ENCODE peak calls at places on chromosomes 5 and 9, in nine cellular contexts. One of them, this sample, is unnamed. For H3K4me1 and H3K9me3, the result is how much of the 10 kb centered on the place peaks cover.

GRCh38 chr5:141958773-141959172 is 771 bp upstream of the PCDH12 start:
- DNase-seq in astrocyte: no peak
- DNase-seq in ovary: no peak
- DNase-seq in CD8-positive, alpha-beta T cell: no peak
- DNase-seq in tibial nerve: no peak
- DNase-seq in tibial artery: no peak
- DNase-seq in PC-3: peak
- DNase-seq in adrenal gland: no peak
- DNase-seq in pancreas: no peak
- DNase-seq in this sample: no peak

GRCh38 chr5:36881304-36881703 is 4.7 kb downstream of the NIPBL start:
- DNase-seq in tibial nerve: no peak
- DNase-seq in tibial artery: no peak
- DNase-seq in pancreas: no peak
- DNase-seq in ovary: no peak
- DNase-seq in PC-3: no peak
- DNase-seq in astrocyte: no peak
- DNase-seq in adrenal gland: no peak
- DNase-seq in CD8-positive, alpha-beta T cell: no peak
- DNase-seq in this sample: no peak

GRCh38 chr9:93064392-93065124 is 6.1 kb downstream of the SUSD3 start:
- DNase-seq in adrenal gland: peak
- DNase-seq in PC-3: no peak
- DNase-seq in pancreas: no peak
- DNase-seq in tibial artery: no peak
- DNase-seq in ovary: no peak
- DNase-seq in CD8-positive, alpha-beta T cell: peak
- DNase-seq in astrocyte: peak
- DNase-seq in tibial nerve: no peak
- DNase-seq in this sample: peak

GRCh38 chr9:112754578-112754977 is 4.0 kb downstream of the SNX30 start:
- DNase-seq in pancreas: no peak
- DNase-seq in adrenal gland: no peak
- DNase-seq in CD8-positive, alpha-beta T cell: peak
- DNase-seq in tibial artery: no peak
- DNase-seq in ovary: no peak
- DNase-seq in astrocyte: peak
- DNase-seq in tibial nerve: no peak
- DNase-seq in PC-3: peak
- DNase-seq in this sample: no peak

GRCh38 chr5:54243483-54244080 is 66.8 kb downstream of the ARL15 start:
- DNase-seq in tibial artery: no peak
- DNase-seq in PC-3: peak
- DNase-seq in astrocyte: peak
- DNase-seq in adrenal gland: peak
- DNase-seq in tibial nerve: peak
- DNase-seq in pancreas: no peak
- DNase-seq in ovary: no peak
- DNase-seq in CD8-positive, alpha-beta T cell: peak
- DNase-seq in this sample: no peak

GRCh38 chr9:138104251-138105122 is 226.9 kb downstream of the CACNA1B start:
- DNase-seq in ovary: peak
- DNase-seq in CD8-positive, alpha-beta T cell: no peak
- DNase-seq in PC-3: no peak
- DNase-seq in astrocyte: no peak
- DNase-seq in tibial nerve: no peak
- DNase-seq in adrenal gland: peak
- DNase-seq in tibial artery: no peak
- DNase-seq in pancreas: no peak
- DNase-seq in this sample: no peak

GRCh38 chr5:92313385-92313784 is 930.3 kb upstream of the ARRDC3 start:
- DNase-seq in tibial nerve: no peak
- DNase-seq in ovary: no peak
- DNase-seq in PC-3: no peak
- DNase-seq in tibial artery: no peak
- DNase-seq in astrocyte: no peak
- DNase-seq in adrenal gland: no peak
- DNase-seq in CD8-positive, alpha-beta T cell: no peak
- DNase-seq in pancreas: no peak
- DNase-seq in this sample: no peak

GRCh38 chr9:20783057-20784038 is 99.3 kb downstream of the FOCAD start:
- DNase-seq in PC-3: no peak
- DNase-seq in tibial nerve: no peak
- DNase-seq in tibial artery: no peak
- DNase-seq in pancreas: no peak
- DNase-seq in CD8-positive, alpha-beta T cell: no peak
- DNase-seq in adrenal gland: no peak
- DNase-seq in astrocyte: no peak
- DNase-seq in ovary: no peak
- DNase-seq in this sample: no peak

GRCh38 chr9:132411091-132411508 is 1.1 kb downstream of the CFAP77 start:
- DNase-seq in adrenal gland: no peak
- DNase-seq in pancreas: peak
- DNase-seq in astrocyte: no peak
- DNase-seq in ovary: peak
- DNase-seq in tibial artery: no peak
- DNase-seq in tibial nerve: no peak
- DNase-seq in PC-3: peak
- DNase-seq in CD8-positive, alpha-beta T cell: peak
- DNase-seq in this sample: peak

GRCh38 chr5:139592289-139592688 is 31.1 kb downstream of the UBE2D2 start:
- DNase-seq in tibial artery: no peak
- DNase-seq in ovary: no peak
- DNase-seq in adrenal gland: no peak
- DNase-seq in tibial nerve: no peak
- DNase-seq in PC-3: no peak
- DNase-seq in pancreas: no peak
- DNase-seq in CD8-positive, alpha-beta T cell: no peak
- DNase-seq in astrocyte: no peak
- DNase-seq in this sample: no peak

GRCh38 chr5:127673401-127673800 is 24.5 kb downstream of the CTXN3 start:
- DNase-seq in tibial artery: no peak
- DNase-seq in ovary: no peak
- DNase-seq in CD8-positive, alpha-beta T cell: no peak
- DNase-seq in pancreas: no peak
- DNase-seq in adrenal gland: no peak
- DNase-seq in astrocyte: no peak
- DNase-seq in tibial nerve: no peak
- DNase-seq in PC-3: peak
- DNase-seq in this sample: no peak

GRCh38 chr5:59390074-59390659 is 503.4 kb downstream of the PDE4D start:
- DNase-seq in tibial nerve: peak
- DNase-seq in CD8-positive, alpha-beta T cell: no peak
- DNase-seq in adrenal gland: no peak
- DNase-seq in pancreas: no peak
- DNase-seq in PC-3: no peak
- DNase-seq in tibial artery: no peak
- DNase-seq in ovary: no peak
- DNase-seq in astrocyte: no peak
- DNase-seq in this sample: no peak

GRCh38 chr5:14577964-14578363 is 3.6 kb upstream of the OTULINL start:
- DNase-seq in tibial nerve: no peak
- DNase-seq in PC-3: peak
- DNase-seq in astrocyte: no peak
- DNase-seq in ovary: no peak
- DNase-seq in pancreas: no peak
- DNase-seq in adrenal gland: peak
- DNase-seq in tibial artery: no peak
- DNase-seq in CD8-positive, alpha-beta T cell: no peak
- DNase-seq in this sample: no peak
- H3K4me1 ChIP-seq in tibial nerve: under half
- H3K4me1 ChIP-seq in PC-3: under half
- H3K4me1 ChIP-seq in astrocyte: under half
- H3K4me1 ChIP-seq in ovary: under half
- H3K4me1 ChIP-seq in pancreas: under half
- H3K4me1 ChIP-seq in adrenal gland: under half
- H3K4me1 ChIP-seq in tibial artery: under half
- H3K4me1 ChIP-seq in CD8-positive, alpha-beta T cell: under half
- H3K4me1 ChIP-seq in this sample: under half

GRCh38 chr5:158175664-158176507 is 316.9 kb upstream of the CLINT1 start:
- DNase-seq in tibial nerve: no peak
- DNase-seq in tibial artery: no peak
- DNase-seq in ovary: peak
- DNase-seq in pancreas: no peak
- DNase-seq in astrocyte: no peak
- DNase-seq in adrenal gland: no peak
- DNase-seq in PC-3: peak
- DNase-seq in CD8-positive, alpha-beta T cell: no peak
- DNase-seq in this sample: no peak
- TF ChIP-seq CTCF in tibial nerve: no peak
- TF ChIP-seq CTCF in tibial artery: no peak
- TF ChIP-seq CTCF in ovary: no peak
- TF ChIP-seq CTCF in pancreas: no peak
- TF ChIP-seq CTCF in astrocyte: no peak
- TF ChIP-seq CTCF in adrenal gland: no peak
- TF ChIP-seq CTCF in PC-3: no peak
- TF ChIP-seq CTCF in CD8-positive, alpha-beta T cell: no peak
- TF ChIP-seq CTCF in this sample: no peak

GRCh38 chr5:25027016-25027415 is 382.2 kb upstream of the CDH10 start:
- DNase-seq in astrocyte: no peak
- DNase-seq in pancreas: no peak
- DNase-seq in PC-3: no peak
- DNase-seq in adrenal gland: no peak
- DNase-seq in tibial artery: no peak
- DNase-seq in tibial nerve: no peak
- DNase-seq in CD8-positive, alpha-beta T cell: no peak
- DNase-seq in ovary: no peak
- DNase-seq in this sample: no peak
- H3K9me3 ChIP-seq in astrocyte: under half
- H3K9me3 ChIP-seq in pancreas: under half
- H3K9me3 ChIP-seq in PC-3: under half
- H3K9me3 ChIP-seq in adrenal gland: under half
- H3K9me3 ChIP-seq in tibial artery: under half
- H3K9me3 ChIP-seq in tibial nerve: under half
- H3K9me3 ChIP-seq in CD8-positive, alpha-beta T cell: under half
- H3K9me3 ChIP-seq in ovary: under half
- H3K9me3 ChIP-seq in this sample: under half

GRCh38 chr9:137037483-137037882 is 5.6 kb upstream of the FUT7 start:
- DNase-seq in tibial artery: no peak
- DNase-seq in ovary: no peak
- DNase-seq in pancreas: no peak
- DNase-seq in PC-3: no peak
- DNase-seq in adrenal gland: no peak
- DNase-seq in CD8-positive, alpha-beta T cell: no peak
- DNase-seq in tibial nerve: no peak
- DNase-seq in astrocyte: no peak
- DNase-seq in this sample: no peak
- H3K4me1 ChIP-seq in tibial artery: under half
- H3K4me1 ChIP-seq in ovary: under half
- H3K4me1 ChIP-seq in pancreas: under half
- H3K4me1 ChIP-seq in PC-3: under half
- H3K4me1 ChIP-seq in adrenal gland: under half
- H3K4me1 ChIP-seq in CD8-positive, alpha-beta T cell: under half
- H3K4me1 ChIP-seq in tibial nerve: under half
- H3K4me1 ChIP-seq in astrocyte: under half
- H3K4me1 ChIP-seq in this sample: under half

GRCh38 chr5:73783823-73784222 is 157.8 kb downstream of the ARHGEF28 start:
- DNase-seq in tibial artery: no peak
- DNase-seq in pancreas: no peak
- DNase-seq in tibial nerve: no peak
- DNase-seq in ovary: no peak
- DNase-seq in PC-3: peak
- DNase-seq in adrenal gland: no peak
- DNase-seq in CD8-positive, alpha-beta T cell: no peak
- DNase-seq in astrocyte: peak
- DNase-seq in this sample: no peak
- TF ChIP-seq CTCF in tibial artery: no peak
- TF ChIP-seq CTCF in pancreas: no peak
- TF ChIP-seq CTCF in tibial nerve: peak
- TF ChIP-seq CTCF in ovary: no peak
- TF ChIP-seq CTCF in PC-3: peak
- TF ChIP-seq CTCF in adrenal gland: peak
- TF ChIP-seq CTCF in CD8-positive, alpha-beta T cell: no peak
- TF ChIP-seq CTCF in astrocyte: peak
- TF ChIP-seq CTCF in this sample: peak

DNA sequence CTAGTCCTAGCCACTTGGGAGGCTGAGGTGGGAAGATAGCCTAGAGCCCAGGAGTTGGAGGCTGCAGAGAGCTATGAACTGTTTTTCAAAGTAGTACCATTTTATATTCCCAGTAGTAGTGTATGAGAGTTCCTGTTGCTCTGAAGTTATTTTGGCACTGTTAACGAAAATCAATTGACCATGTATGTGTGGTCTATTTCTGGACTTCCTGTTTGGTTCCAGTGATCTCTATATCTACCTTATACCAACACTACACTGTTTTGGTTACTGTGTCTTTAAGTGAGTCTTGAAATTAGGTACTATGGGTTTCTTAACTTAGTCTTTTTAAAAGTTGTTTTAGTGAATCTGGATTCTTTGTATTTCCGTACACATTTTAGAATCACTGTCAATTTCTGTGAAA is 13.6 kb downstream of the SLF1 start:
- DNase-seq in astrocyte: peak
- DNase-seq in adrenal gland: no peak
- DNase-seq in ovary: no peak
- DNase-seq in tibial nerve: no peak
- DNase-seq in PC-3: no peak
- DNase-seq in pancreas: no peak
- DNase-seq in CD8-positive, alpha-beta T cell: no peak
- DNase-seq in tibial artery: no peak
- DNase-seq in this sample: no peak
- H3K9me3 ChIP-seq in astrocyte: under half
- H3K9me3 ChIP-seq in adrenal gland: under half
- H3K9me3 ChIP-seq in ovary: under half
- H3K9me3 ChIP-seq in tibial nerve: under half
- H3K9me3 ChIP-seq in PC-3: under half
- H3K9me3 ChIP-seq in pancreas: under half
- H3K9me3 ChIP-seq in CD8-positive, alpha-beta T cell: under half
- H3K9me3 ChIP-seq in tibial artery: under half
- H3K9me3 ChIP-seq in this sample: under half

GRCh38 chr9:136080716-136081112 is 14.4 kb downstream of the NACC2 start:
- DNase-seq in astrocyte: no peak
- DNase-seq in tibial artery: no peak
- DNase-seq in ovary: no peak
- DNase-seq in PC-3: no peak
- DNase-seq in CD8-positive, alpha-beta T cell: no peak
- DNase-seq in pancreas: no peak
- DNase-seq in adrenal gland: no peak
- DNase-seq in tibial nerve: no peak
- DNase-seq in this sample: no peak

GRCh38 chr9:136078498-136079011 is 16.5 kb downstream of the NACC2 start:
- DNase-seq in tibial artery: no peak
- DNase-seq in pancreas: no peak
- DNase-seq in ovary: no peak
- DNase-seq in tibial nerve: no peak
- DNase-seq in adrenal gland: no peak
- DNase-seq in PC-3: no peak
- DNase-seq in CD8-positive, alpha-beta T cell: no peak
- DNase-seq in astrocyte: no peak
- DNase-seq in this sample: no peak

GRCh38 chr9:136079211-136079915 is 15.7 kb downstream of the NACC2 start:
- DNase-seq in CD8-positive, alpha-beta T cell: no peak
- DNase-seq in astrocyte: no peak
- DNase-seq in ovary: no peak
- DNase-seq in tibial artery: no peak
- DNase-seq in tibial nerve: no peak
- DNase-seq in adrenal gland: no peak
- DNase-seq in pancreas: no peak
- DNase-seq in PC-3: no peak
- DNase-seq in this sample: no peak

GRCh38 chr9:136081113-136081825 is 13.8 kb downstream of the NACC2 start:
- DNase-seq in ovary: no peak
- DNase-seq in adrenal gland: no peak
- DNase-seq in tibial nerve: no peak
- DNase-seq in PC-3: no peak
- DNase-seq in pancreas: no peak
- DNase-seq in astrocyte: no peak
- DNase-seq in tibial artery: no peak
- DNase-seq in CD8-positive, alpha-beta T cell: no peak
- DNase-seq in this sample: peak

GRCh38 chr9:136079916-136080246 is 15.2 kb downstream of the NACC2 start:
- DNase-seq in tibial nerve: no peak
- DNase-seq in pancreas: no peak
- DNase-seq in CD8-positive, alpha-beta T cell: no peak
- DNase-seq in tibial artery: no peak
- DNase-seq in astrocyte: no peak
- DNase-seq in PC-3: no peak
- DNase-seq in adrenal gland: no peak
- DNase-seq in ovary: no peak
- DNase-seq in this sample: no peak
- H3K4me1 ChIP-seq in tibial nerve: under half
- H3K4me1 ChIP-seq in pancreas: under half
- H3K4me1 ChIP-seq in CD8-positive, alpha-beta T cell: under half
- H3K4me1 ChIP-seq in tibial artery: half or more
- H3K4me1 ChIP-seq in astrocyte: under half
- H3K4me1 ChIP-seq in PC-3: under half
- H3K4me1 ChIP-seq in adrenal gland: under half
- H3K4me1 ChIP-seq in ovary: under half
- H3K4me1 ChIP-seq in this sample: half or more